ENCODE peak calls at places on chromosome 1, in ten cellular contexts. X is HCT116; L is NB4; W is progenitor cell of endocrine pancreas; P is HFF-Myc; I is AG10803; S is sigmoid colon; V is heart right ventricle; B is CD8-positive, alpha-beta T cell; K is thyroid gland. Q is an unnamed sample.

GRCh38 chr1:4024811-4025210 is 124.7 kb upstream of the C1orf174 start:
- DNase-seq in I (no peak), S (no peak), L (no peak), W (no peak), X (no peak), B (no peak), K (no peak), P (no peak), V (no peak), Q (no peak)

GRCh38 chr1:87058343-87058649 is 143.9 kb downstream of the HS2ST1 start:
- DNase-seq in W (no peak), P (no peak), V (no peak), B (no peak), K (no peak), X (no peak), I (peak; percentile 18), L (no peak), S (no peak), Q (no peak)

GRCh38 chr1:65069186-65069585 is 78.8 kb upstream of the AK4 start:
- DNase-seq in P (no peak), B (peak; percentile 54), K (no peak), X (no peak), S (no peak), W (no peak), V (no peak), L (no peak), I (no peak), Q (no peak)

GRCh38 chr1:109488696-109489095 is 5.0 kb downstream of the ATXN7L2 start:
- DNase-seq in X (no peak), K (no peak), I (no peak), V (no peak), W (no peak), S (no peak), P (no peak), L (no peak), B (no peak), Q (no peak)

GRCh38 chr1:66266756-66267155 is 267.2 kb upstream of the SGIP1 start:
- DNase-seq in X (no peak), S (no peak), B (no peak), W (no peak), K (no peak), L (no peak), I (peak; percentile 62), P (no peak), V (no peak), Q (no peak)

GRCh38 chr1:205662135-205662725 is 18.1 kb downstream of the SLC45A3 start:
- DNase-seq in V (no peak), I (no peak), K (no peak), S (no peak), W (no peak), B (no peak), L (no peak), X (no peak), P (no peak), Q (no peak)

GRCh38 chr1:167447521-167448136 is 70.7 kb downstream of the CD247 start:
- DNase-seq in I (no peak), B (peak; percentile 70), V (no peak), S (no peak), L (peak; percentile 80), K (no peak), W (no peak), X (peak; percentile 77), P (no peak), Q (no peak)

GRCh38 chr1:156860113-156860638 is 489 bp upstream of the NTRK1 start:
- DNase-seq in B (peak; percentile 61), V (no peak), S (peak; percentile 74), L (peak; percentile 60), X (peak; percentile 28), K (peak; percentile 30), W (peak; percentile 39), I (peak; percentile 28), P (no peak), Q (peak; percentile 75)

DNA sequence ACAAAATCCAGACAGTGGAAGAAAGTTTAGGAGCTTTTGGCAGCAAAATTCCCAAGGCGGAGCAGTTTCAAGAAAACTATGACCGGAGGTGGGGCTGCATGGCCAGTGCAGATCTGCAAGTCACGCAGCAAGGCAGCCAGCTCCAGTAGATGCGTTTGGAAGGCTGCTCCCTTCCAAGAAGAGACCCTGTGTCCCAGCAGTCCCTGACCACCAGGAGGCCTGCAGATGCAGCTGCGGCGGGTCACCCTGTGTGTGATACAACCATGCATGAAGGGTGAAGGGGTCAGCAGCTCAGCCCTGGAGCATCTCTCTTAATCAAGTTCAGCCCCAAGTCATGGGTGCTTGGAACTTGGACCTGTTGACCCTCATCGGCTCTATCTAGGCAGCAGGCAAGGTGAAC is 29.3 kb downstream of the GPR157 start:
- DNase-seq in S (no peak), V (no peak), X (no peak), I (no peak), B (no peak), K (no peak), W (no peak), L (no peak), P (no peak), Q (no peak)
- TF ChIP-seq CTCF in S (no peak), V (no peak), X (peak; percentile 20), I (no peak), B (no peak), K (no peak), W (peak; percentile 27), L (peak; percentile 2), P (no peak), Q (no peak)

GRCh38 chr1:2053217-2053616 is 3.0 kb downstream of the PRKCZ start:
- DNase-seq in K (no peak), S (no peak), X (no peak), P (no peak), L (no peak), W (no peak), B (no peak), V (no peak), I (no peak), Q (no peak)

GRCh38 chr1:2053784-2054376 is 3.7 kb downstream of the PRKCZ start:
- DNase-seq in S (no peak), X (no peak), B (no peak), I (no peak), P (no peak), K (no peak), V (no peak), L (no peak), W (no peak), Q (no peak)

GRCh38 chr1:2056955-2057590 is 6.9 kb downstream of the PRKCZ start:
- DNase-seq in W (no peak), P (no peak), I (no peak), B (no peak), V (no peak), X (no peak), S (no peak), K (peak; percentile 81), L (no peak), Q (no peak)

GRCh38 chr1:2054560-2054959 is 4.3 kb downstream of the PRKCZ start:
- DNase-seq in K (no peak), B (no peak), I (no peak), V (no peak), X (no peak), W (no peak), P (no peak), S (no peak), L (no peak), Q (no peak)

GRCh38 chr1:2055911-2056575 is 5.8 kb downstream of the PRKCZ start:
- DNase-seq in K (no peak), W (no peak), I (no peak), L (no peak), X (no peak), V (no peak), P (no peak), B (no peak), S (no peak), Q (no peak)
- TF ChIP-seq CTCF in K (no peak), W (no peak), I (no peak), L (peak; percentile 21), X (peak; percentile 17), V (no peak), P (no peak), B (no peak), S (no peak), Q (no peak)

GRCh38 chr1:180777072-180777689 is 135.5 kb upstream of the KIAA1614 start:
- DNase-seq in X (no peak), P (no peak), I (no peak), L (no peak), K (no peak), W (no peak), V (no peak), S (no peak), B (no peak), Q (no peak)

GRCh38 chr1:180781718-180782117 is 131.0 kb upstream of the KIAA1614 start:
- DNase-seq in P (no peak), V (no peak), B (no peak), X (no peak), W (no peak), S (no peak), K (no peak), L (no peak), I (no peak), Q (no peak)

GRCh38 chr1:180779584-180779983 is 133.1 kb upstream of the KIAA1614 start:
- DNase-seq in P (no peak), W (no peak), S (no peak), B (no peak), X (no peak), V (no peak), L (no peak), K (no peak), I (no peak), Q (no peak)

GRCh38 chr1:180775801-180776200 is 136.9 kb upstream of the KIAA1614 start:
- DNase-seq in V (no peak), I (no peak), B (no peak), K (no peak), P (no peak), W (no peak), S (no peak), L (no peak), X (no peak), Q (no peak)

GRCh38 chr1:180778782-180779398 is 133.8 kb upstream of the KIAA1614 start:
- DNase-seq in X (peak; percentile 10), S (no peak), V (no peak), W (no peak), P (no peak), K (no peak), I (no peak), L (no peak), B (no peak), Q (no peak)
- TF ChIP-seq CTCF in X (peak; percentile 73), S (no peak), V (peak; percentile 34), W (peak; percentile 58), P (peak; percentile 36), K (peak; percentile 53), I (no peak), L (peak; percentile 25), B (no peak), Q (peak; percentile 46)

GRCh38 chr1:25500694-25501093 is 42.7 kb upstream of the LDLRAP1 start:
- DNase-seq in L (no peak), X (no peak), S (no peak), B (no peak), K (no peak), I (peak; percentile 54), P (no peak), V (peak; percentile 16), W (no peak), Q (no peak)

GRCh38 chr1:25502957-25503356 is 40.4 kb upstream of the LDLRAP1 start:
- DNase-seq in P (no peak), V (no peak), W (no peak), X (no peak), I (peak; percentile 27), S (peak; percentile 40), L (no peak), B (no peak), K (no peak), Q (no peak)

GRCh38 chr1:25504706-25505560 is 38.5 kb upstream of the LDLRAP1 start:
- DNase-seq in P (no peak), S (peak; percentile 54), B (peak; percentile 5), K (peak; percentile 76), L (peak; percentile 83), V (no peak), I (peak; percentile 38), W (no peak), X (no peak), Q (no peak)

GRCh38 chr1:25503551-25504426 is 39.6 kb upstream of the LDLRAP1 start:
- DNase-seq in V (peak; percentile 53), K (peak; percentile 81), L (peak; percentile 63), X (peak; percentile 39), I (peak; percentile 26), S (peak; percentile 50), B (peak; percentile 79), P (no peak), W (no peak), Q (peak; percentile 50)

GRCh38 chr1:25501235-25502058 is 42.0 kb upstream of the LDLRAP1 start:
- DNase-seq in K (no peak), W (no peak), L (no peak), X (peak; percentile 16), S (peak; percentile 46), P (no peak), B (no peak), V (no peak), I (peak; percentile 76), Q (no peak)
- TF ChIP-seq CTCF in K (no peak), W (peak; percentile 27), L (peak; percentile 37), X (peak; percentile 50), S (no peak), P (peak; percentile 32), B (peak; percentile 24), V (no peak), I (peak; percentile 5), Q (no peak)